ENCODE peak calls at places on chromosomes 1 and 21, in nine cellular contexts. R, F, P, T, S, O, W, V and Q are unnamed samples.

GRCh38 chr1:90924982-90925381 is 96.9 kb downstream of the ZNF644 start:
- DNase-seq in T (peak), P (peak), O (no peak), S (no peak), W (peak), F (no peak), V (no peak), R (peak), Q (no peak)

GRCh38 chr1:10250663-10251062 is 40.3 kb downstream of the KIF1B start:
- DNase-seq in V (no peak), R (peak), O (no peak), P (no peak), S (no peak), T (no peak), F (no peak), W (no peak), Q (no peak)

GRCh38 chr21:45632165-45632896 is 11.2 kb upstream of the PCBP3 start:
- DNase-seq in S (no peak), O (no peak), T (no peak), P (no peak), V (no peak), F (no peak), R (no peak), W (no peak), Q (no peak)

GRCh38 chr1:15969321-15969880 is 6.5 kb downstream of the ZBTB17 start:
- DNase-seq in S (no peak), V (no peak), P (no peak), O (no peak), R (no peak), W (no peak), T (no peak), F (no peak), Q (no peak)

GRCh38 chr1:215744419-215744818 is 177.3 kb downstream of the KCTD3 start:
- DNase-seq in R (no peak), F (no peak), W (no peak), V (no peak), T (peak), O (no peak), P (no peak), S (no peak), Q (no peak)

GRCh38 chr21:17602874-17603273 is 9.8 kb downstream of the BTG3 start:
- DNase-seq in S (peak), R (no peak), P (no peak), F (peak), T (peak), W (no peak), V (no peak), O (no peak), Q (no peak)

GRCh38 chr1:61139324-61140055 is 57.1 kb downstream of the NFIA start:
- DNase-seq in T (peak), F (peak), O (peak), R (peak), W (no peak), S (peak), P (no peak), V (no peak), Q (peak)

GRCh38 chr1:41411229-41411628 is 50.0 kb downstream of the FOXO6 start:
- DNase-seq in F (peak), W (no peak), P (no peak), R (no peak), V (no peak), T (no peak), O (no peak), S (no peak), Q (no peak)

GRCh38 chr1:189524501-189524900 is 953.2 kb downstream of the BRINP3 start:
- DNase-seq in W (no peak), T (peak), F (no peak), P (no peak), O (no peak), S (peak), V (no peak), R (no peak), Q (no peak)

GRCh38 chr1:203628185-203628996 is 1.8 kb downstream of the ATP2B4 start:
- DNase-seq in T (peak), V (no peak), O (peak), P (peak), F (peak), S (peak), R (peak), W (peak), Q (no peak)

GRCh38 chr1:55522353-55522903 is 307.3 kb upstream of the USP24 start:
- DNase-seq in R (no peak), S (no peak), F (no peak), O (no peak), P (no peak), V (no peak), T (no peak), W (no peak), Q (no peak)

GRCh38 chr21:41112740-41113692 is 54.9 kb upstream of the BACE2 start:
- DNase-seq in F (peak), T (peak), O (no peak), W (peak), V (no peak), S (peak), R (peak), P (peak), Q (peak)

GRCh38 chr1:87951852-87952251 is 623.2 kb downstream of the LMO4 start:
- DNase-seq in F (no peak), R (no peak), S (no peak), O (peak), W (no peak), V (no peak), P (no peak), T (peak), Q (no peak)

GRCh38 chr1:5354681-5355080 is 637.5 kb downstream of the NPHP4 start:
- DNase-seq in O (no peak), P (no peak), S (no peak), V (no peak), T (no peak), W (no peak), F (no peak), R (no peak), Q (no peak)

GRCh38 chr21:45516071-45516670 is 26.1 kb downstream of the SLC19A1 start:
- DNase-seq in R (no peak), W (no peak), V (no peak), S (no peak), O (no peak), P (no peak), T (no peak), F (no peak), Q (no peak)

GRCh38 chr1:2528016-2528415 is 1.6 kb upstream of the PANK4 start:
- DNase-seq in R (no peak), T (no peak), V (no peak), F (no peak), W (no peak), P (no peak), S (no peak), O (no peak), Q (no peak)

GRCh38 chr1:57232500-57232899 is 191.4 kb downstream of the DAB1 start:
- DNase-seq in S (no peak), T (no peak), F (peak), P (no peak), V (no peak), R (peak), W (peak), O (no peak), Q (no peak)
- TF ChIP-seq CTCF in S (no peak), T (peak), F (peak), P (peak), V (no peak), R (peak), W (peak), O (no peak), Q (peak)

GRCh38 chr1:110203021-110203661 is 7.0 kb upstream of the KCNC4 start:
- DNase-seq in F (peak), W (peak), R (peak), P (peak), V (peak), T (peak), O (peak), S (peak), Q (no peak)
- H2AFZ ChIP-seq in F (peak), W (no peak), R (peak), P (no peak), V (peak), T (peak), O (peak), S (no peak), Q (no peak)

GRCh38 chr1:237814319-237814924 is 76.3 kb downstream of the ZP4 start:
- DNase-seq in F (no peak), W (peak), O (no peak), R (peak), P (no peak), S (peak), V (no peak), T (peak), Q (no peak)
- TF ChIP-seq CTCF in F (peak), W (peak), O (no peak), R (peak), P (peak), S (peak), V (peak), T (peak), Q (no peak)

DNA sequence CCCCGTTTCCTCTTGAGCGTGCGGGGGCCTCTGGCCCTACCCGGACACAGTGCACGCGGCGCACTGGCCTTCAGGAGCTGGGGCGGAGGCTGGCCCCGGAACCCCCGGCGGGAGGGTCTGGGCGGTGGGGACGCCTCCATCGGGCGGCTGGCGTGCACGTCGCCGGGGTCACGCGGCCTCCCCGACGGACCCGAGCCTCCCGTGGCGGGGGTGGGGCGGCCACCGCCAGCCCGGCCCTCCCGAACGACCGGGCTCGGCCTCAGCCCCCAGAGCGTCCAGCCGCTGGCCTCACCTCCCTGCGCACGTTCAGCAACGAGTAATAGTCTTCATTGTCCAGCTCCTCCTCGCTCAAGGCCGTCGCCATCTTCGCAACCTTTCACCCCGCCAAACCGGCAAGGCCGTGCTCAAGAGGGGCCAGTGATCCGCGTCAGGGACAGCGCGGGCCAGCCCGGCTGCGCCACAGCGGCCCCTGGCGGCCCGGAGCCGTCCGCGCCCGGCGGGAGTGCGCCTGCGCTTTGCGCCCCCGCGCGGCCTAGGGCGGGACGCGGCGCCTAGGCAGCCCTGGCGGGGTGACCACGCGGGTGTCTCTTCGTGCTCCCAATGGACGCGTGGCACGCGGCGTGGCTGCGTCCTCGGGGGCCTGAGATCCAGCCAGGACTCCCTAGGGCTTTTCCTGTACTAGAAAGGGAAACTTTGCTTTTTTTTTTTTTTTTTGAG is at the start of gene DNAJC11:
- DNase-seq in W (peak), O (peak), R (peak), V (peak), T (peak), F (peak), P (peak), S (peak), Q (peak)
- H2AFZ ChIP-seq in W (peak), O (peak), R (peak), V (peak), T (peak), F (peak), P (no peak), S (peak), Q (peak)

DNA sequence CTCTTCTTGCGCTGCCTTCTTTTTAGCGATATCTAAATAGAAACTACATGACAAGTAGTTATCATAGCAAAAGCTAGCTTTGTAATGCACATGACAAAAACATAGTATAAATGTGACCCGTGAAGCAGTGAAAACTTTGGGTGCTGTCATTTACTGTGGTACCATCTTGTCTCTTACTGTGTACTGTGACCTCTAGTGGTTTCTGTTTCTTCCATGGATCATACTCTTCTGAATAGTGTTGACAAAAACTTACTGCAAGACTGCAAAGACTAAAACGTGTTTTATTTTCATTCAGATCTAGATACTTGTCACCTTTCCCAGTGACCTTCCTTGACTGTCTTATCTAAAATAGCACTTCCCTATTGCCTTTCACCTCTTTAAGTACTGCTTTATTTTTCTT is 6.1 kb downstream of the RLF start:
- DNase-seq in V (no peak), S (no peak), R (no peak), F (no peak), O (no peak), W (no peak), T (no peak), P (no peak), Q (no peak)
- TF ChIP-seq CTCF in V (peak), S (no peak), R (no peak), F (no peak), O (no peak), W (no peak), T (no peak), P (no peak), Q (no peak)

DNA sequence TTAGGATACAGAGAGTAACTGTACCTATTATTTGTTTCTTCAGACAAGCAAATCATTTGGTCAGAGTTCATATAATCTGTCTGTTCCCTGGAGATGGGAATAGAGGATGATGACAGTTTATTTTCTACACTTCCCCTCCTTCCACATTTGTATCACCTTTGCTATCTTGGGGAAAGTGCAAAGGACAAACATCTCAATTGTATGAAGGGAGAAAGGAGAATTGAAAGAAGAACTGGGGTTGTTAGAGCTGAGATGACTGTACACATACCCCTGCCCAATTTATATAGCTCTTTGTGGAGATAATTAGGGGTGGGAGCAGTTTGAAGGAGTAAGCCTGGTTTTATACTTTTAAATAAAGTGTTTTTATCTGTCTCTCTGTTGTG is 14.0 kb downstream of the POLR3GL start:
- DNase-seq in F (no peak), V (no peak), O (peak), T (no peak), W (no peak), S (no peak), P (no peak), R (no peak), Q (no peak)
- H2AFZ ChIP-seq in F (peak), V (peak), O (peak), T (peak), W (no peak), S (no peak), P (no peak), R (no peak), Q (peak)